ENCODE peak calls at places on chromosome X, in nine cellular contexts. G is GM23248, Q is neural progenitor cell, H is endothelial cell of umbilical vein, J is H9, T is PC-3, D is NT2/D1, O is kidney, L is HCT116. F is an unnamed sample. For H3K4me1 and H3K9me3, the result is how much of the 10 kb centered on the place peaks cover.

GRCh38 chrX:29662101-29662500 is 553.3 kb upstream of the MAGEB2 start:
- DNase-seq in D (no peak), J (no peak), L (no peak), H (peak), Q (no peak), O (no peak), T (peak), G (peak), F (no peak)

GRCh38 chrX:108268434-108269080 is 169.7 kb downstream of the COL4A6 start:
- DNase-seq in H (peak), L (no peak), D (no peak), J (no peak), G (peak), T (peak), O (no peak), Q (no peak), F (no peak)

GRCh38 chrX:138756234-138756633 is 44.7 kb upstream of the FGF13 start:
- DNase-seq in Q (peak), O (peak), H (no peak), L (no peak), J (peak), D (peak), T (peak), G (peak), F (peak)

GRCh38 chrX:106612403-106612789 is 618 bp downstream of the RADX start:
- DNase-seq in L (no peak), G (peak), T (peak), J (no peak), H (no peak), Q (peak), D (no peak), O (no peak), F (no peak)

GRCh38 chrX:133913658-133914388 is 71.6 kb downstream of the GPC3 start:
- DNase-seq in H (no peak), T (no peak), G (no peak), L (no peak), J (no peak), Q (peak), O (no peak), D (peak), F (peak)

GRCh38 chrX:103918584-103919335 is 43.7 kb upstream of the TMSB15B start:
- DNase-seq in Q (peak), D (peak), O (peak), T (peak), L (no peak), G (peak), J (peak), H (peak), F (peak)

GRCh38 chrX:130606415-130606814 is 204.6 kb downstream of the RBMX2 start:
- DNase-seq in G (no peak), L (no peak), O (no peak), T (no peak), J (no peak), H (no peak), Q (no peak), D (no peak), F (no peak)

GRCh38 chrX:105190252-105190853 is 30.1 kb downstream of the TEX13A start:
- DNase-seq in D (no peak), J (no peak), H (peak), L (no peak), T (peak), Q (peak), G (peak), O (no peak), F (peak)

GRCh38 chrX:150163956-150164726 is 199.0 kb upstream of the MAMLD1 start:
- DNase-seq in H (no peak), Q (no peak), J (no peak), G (no peak), O (no peak), T (no peak), L (no peak), D (no peak), F (no peak)

GRCh38 chrX:74231625-74232024 is 72.4 kb upstream of the ZCCHC13 start:
- DNase-seq in J (no peak), O (no peak), T (peak), Q (no peak), D (no peak), L (no peak), H (no peak), G (no peak), F (no peak)
- H3K4me1 ChIP-seq in J (under half), O (under half), T (under half), Q (under half), D (under half), L (under half), H (under half), G (under half), F (under half)

GRCh38 chrX:109992203-109992602 is 10.7 kb upstream of the TMEM164 start:
- DNase-seq in G (no peak), T (no peak), O (no peak), D (no peak), L (no peak), Q (no peak), J (no peak), H (no peak), F (no peak)
- H3K9ac ChIP-seq in G (no peak), T (no peak), O (no peak), D (no peak), L (no peak), Q (no peak), J (no peak), H (no peak), F (no peak)

DNA sequence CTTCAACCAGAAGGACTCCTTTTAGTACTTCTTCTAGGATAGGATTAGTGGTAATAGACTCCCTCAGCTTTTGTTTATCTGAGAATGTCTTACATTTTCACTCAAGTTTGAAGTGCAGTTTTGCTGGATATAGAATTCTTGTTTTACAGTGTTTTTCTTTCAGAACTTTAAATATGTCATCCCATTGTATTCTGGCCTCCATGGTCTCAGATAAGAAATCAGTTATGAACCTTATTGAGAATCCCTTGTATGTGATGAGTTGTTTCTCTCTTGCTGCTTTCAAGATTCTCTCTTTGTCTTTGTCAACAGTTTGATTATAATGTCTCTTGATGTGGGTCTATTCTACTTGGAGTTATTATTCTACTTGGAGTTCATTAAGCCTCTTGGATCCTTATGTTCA is 116.1 kb upstream of the CITED1 start:
- DNase-seq in J (no peak), D (no peak), L (no peak), G (no peak), T (no peak), O (no peak), H (no peak), Q (no peak), F (no peak)
- H3K9me3 ChIP-seq in J (under half), D (under half), L (under half), G (under half), T (under half), O (under half), H (under half), Q (under half), F (under half)

GRCh38 chrX:153971124-153971631 is 440 bp downstream of the HCFC1 start:
- DNase-seq in G (peak), J (peak), D (peak), L (peak), T (peak), Q (peak), O (peak), H (peak), F (peak)

GRCh38 chrX:153969904-153970397 is 1.7 kb downstream of the HCFC1 start:
- DNase-seq in G (peak), L (no peak), O (peak), D (no peak), T (peak), J (no peak), H (peak), Q (no peak), F (no peak)

GRCh38 chrX:153971632-153972367 is at the start of gene HCFC1:
- DNase-seq in J (peak), H (peak), G (peak), Q (peak), D (peak), O (peak), L (peak), T (peak), F (peak)

GRCh38 chrX:153969125-153969903 is 2.3 kb downstream of the HCFC1 start:
- DNase-seq in H (no peak), J (no peak), O (peak), Q (peak), L (no peak), T (no peak), D (no peak), G (peak), F (no peak)

GRCh38 chrX:153970398-153971123 is 1.1 kb downstream of the HCFC1 start:
- DNase-seq in J (peak), O (peak), G (peak), H (no peak), T (peak), D (peak), L (no peak), Q (peak), F (peak)
- H3K4me1 ChIP-seq in J (under half), O (under half), G (under half), H (under half), T (under half), D (under half), L (under half), Q (under half), F (under half)

GRCh38 chrX:140503230-140503585 is 1.7 kb downstream of the SOX3 start:
- DNase-seq in G (no peak), L (no peak), O (no peak), T (no peak), J (no peak), Q (peak), D (no peak), H (no peak), F (peak)

GRCh38 chrX:140504371-140505324 is at the start of gene SOX3:
- DNase-seq in L (no peak), D (peak), T (no peak), O (peak), J (peak), G (no peak), H (no peak), Q (peak), F (peak)

GRCh38 chrX:140502491-140503229 is 2.2 kb downstream of the SOX3 start:
- DNase-seq in H (no peak), Q (peak), O (no peak), D (no peak), G (peak), T (no peak), J (no peak), L (no peak), F (peak)

GRCh38 chrX:140501940-140502468 is 2.9 kb downstream of the SOX3 start:
- DNase-seq in O (no peak), J (peak), T (no peak), Q (peak), H (no peak), D (no peak), G (no peak), L (no peak), F (peak)

GRCh38 chrX:140503714-140504351 is 1.0 kb downstream of the SOX3 start:
- DNase-seq in G (peak), O (peak), H (peak), J (peak), T (no peak), L (no peak), Q (peak), D (no peak), F (peak)
- H3K9ac ChIP-seq in G (no peak), O (no peak), H (no peak), J (no peak), T (no peak), L (no peak), Q (no peak), D (peak), F (no peak)

DNA sequence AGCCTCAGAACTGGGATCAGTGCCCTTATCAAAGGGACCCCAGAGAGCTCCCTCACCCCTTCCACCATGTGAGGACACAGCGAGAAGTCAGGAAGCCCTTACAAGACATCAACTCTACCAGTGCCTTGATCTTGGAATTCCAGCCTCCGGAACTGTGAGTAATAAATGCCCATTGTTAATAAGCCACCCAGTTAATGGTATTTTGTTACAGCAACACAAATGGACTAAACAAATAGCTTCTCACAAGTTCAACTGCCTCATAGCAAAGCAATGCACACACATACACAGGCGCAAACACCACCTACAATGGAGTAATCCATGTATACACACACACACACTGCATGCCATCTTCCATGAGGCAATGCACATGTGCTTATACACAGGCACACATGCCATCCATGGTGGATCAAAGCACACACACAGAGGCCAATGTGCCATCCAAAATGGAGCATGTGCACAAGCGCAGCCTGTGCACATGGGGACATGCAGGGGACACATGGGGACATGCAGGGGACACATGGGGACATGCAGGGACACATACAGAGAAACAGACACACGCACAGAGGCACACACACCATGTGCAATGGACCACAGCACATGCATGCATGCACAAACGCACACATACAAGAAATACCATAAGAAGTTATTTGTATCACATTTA is 137.6 kb upstream of the TBL1X start:
- DNase-seq in O (no peak), G (no peak), T (peak), J (no peak), L (no peak), H (no peak), D (no peak), Q (no peak), F (no peak)
- H3K9me3 ChIP-seq in O (under half), G (under half), T (under half), J (under half), L (under half), H (under half), D (under half), Q (under half), F (under half)